ENCODE peak calls at places on chromosomes 1 and 21, in seven cellular contexts. One of them, this sample, is unnamed.

GRCh38 chr1:222301653-222302052 is 246.3 kb downstream of the HHIPL2 start:
- DNase-seq in substantia nigra: no peak
- DNase-seq in left kidney: no peak
- DNase-seq in tibial nerve: no peak
- DNase-seq in GM04503: no peak
- DNase-seq in iPS-NIHi11: no peak
- DNase-seq in frontal cortex: no peak
- DNase-seq in this sample: no peak

GRCh38 chr1:50105430-50105829 is 3.3 kb upstream of the ELAVL4 start:
- DNase-seq in tibial nerve: no peak
- DNase-seq in iPS-NIHi11: peak
- DNase-seq in left kidney: peak
- DNase-seq in frontal cortex: no peak
- DNase-seq in substantia nigra: no peak
- DNase-seq in GM04503: no peak
- DNase-seq in this sample: no peak

GRCh38 chr1:172960454-172961208 is 90.1 kb downstream of the TNFSF18 start:
- DNase-seq in GM04503: no peak
- DNase-seq in iPS-NIHi11: no peak
- DNase-seq in frontal cortex: no peak
- DNase-seq in tibial nerve: no peak
- DNase-seq in left kidney: no peak
- DNase-seq in substantia nigra: no peak
- DNase-seq in this sample: no peak

GRCh38 chr1:6025269-6026094 is 20.2 kb upstream of the KCNAB2 start:
- DNase-seq in iPS-NIHi11: no peak
- DNase-seq in substantia nigra: no peak
- DNase-seq in GM04503: no peak
- DNase-seq in tibial nerve: no peak
- DNase-seq in frontal cortex: no peak
- DNase-seq in left kidney: no peak
- DNase-seq in this sample: no peak

GRCh38 chr1:153619171-153619570 is 3.0 kb upstream of the S100A14 start:
- DNase-seq in substantia nigra: no peak
- DNase-seq in left kidney: no peak
- DNase-seq in frontal cortex: no peak
- DNase-seq in GM04503: no peak
- DNase-seq in iPS-NIHi11: no peak
- DNase-seq in tibial nerve: no peak
- DNase-seq in this sample: no peak

GRCh38 chr1:23784846-23785245 is 6.1 kb upstream of the LYPLA2 start:
- DNase-seq in left kidney: no peak
- DNase-seq in frontal cortex: no peak
- DNase-seq in tibial nerve: no peak
- DNase-seq in substantia nigra: no peak
- DNase-seq in GM04503: no peak
- DNase-seq in iPS-NIHi11: no peak
- DNase-seq in this sample: no peak

GRCh38 chr1:55980574-55980973 is 598.8 kb downstream of the PLPP3 start:
- DNase-seq in iPS-NIHi11: no peak
- DNase-seq in GM04503: no peak
- DNase-seq in tibial nerve: no peak
- DNase-seq in frontal cortex: no peak
- DNase-seq in substantia nigra: no peak
- DNase-seq in left kidney: no peak
- DNase-seq in this sample: no peak

GRCh38 chr1:223712184-223712855 is at the start of gene CAPN2:
- DNase-seq in GM04503: no peak
- DNase-seq in substantia nigra: peak
- DNase-seq in frontal cortex: peak
- DNase-seq in left kidney: peak
- DNase-seq in tibial nerve: peak
- DNase-seq in iPS-NIHi11: peak
- DNase-seq in this sample: no peak

GRCh38 chr1:92951141-92951582 is 10.1 kb downstream of the DIPK1A start:
- DNase-seq in substantia nigra: no peak
- DNase-seq in GM04503: peak
- DNase-seq in left kidney: peak
- DNase-seq in iPS-NIHi11: peak
- DNase-seq in tibial nerve: no peak
- DNase-seq in frontal cortex: no peak
- DNase-seq in this sample: no peak

GRCh38 chr1:166944186-166944967 is 31.0 kb downstream of the ILDR2 start:
- DNase-seq in left kidney: no peak
- DNase-seq in frontal cortex: no peak
- DNase-seq in substantia nigra: no peak
- DNase-seq in tibial nerve: no peak
- DNase-seq in GM04503: no peak
- DNase-seq in iPS-NIHi11: no peak
- DNase-seq in this sample: peak

GRCh38 chr1:25232866-25233784 is 823 bp upstream of the SYF2 start:
- DNase-seq in GM04503: peak
- DNase-seq in tibial nerve: peak
- DNase-seq in frontal cortex: no peak
- DNase-seq in iPS-NIHi11: peak
- DNase-seq in substantia nigra: peak
- DNase-seq in left kidney: peak
- DNase-seq in this sample: peak

GRCh38 chr21:41501919-41502318 is 6.0 kb downstream of the TMPRSS2 start:
- DNase-seq in left kidney: no peak
- DNase-seq in substantia nigra: no peak
- DNase-seq in frontal cortex: no peak
- DNase-seq in iPS-NIHi11: no peak
- DNase-seq in GM04503: no peak
- DNase-seq in tibial nerve: no peak
- DNase-seq in this sample: no peak

GRCh38 chr1:171433451-171433850 is 51.9 kb upstream of the PRRC2C start:
- DNase-seq in GM04503: no peak
- DNase-seq in substantia nigra: no peak
- DNase-seq in iPS-NIHi11: no peak
- DNase-seq in tibial nerve: no peak
- DNase-seq in left kidney: no peak
- DNase-seq in frontal cortex: no peak
- DNase-seq in this sample: peak

GRCh38 chr1:63524166-63524565 is 841 bp downstream of the EFCAB7 start:
- DNase-seq in left kidney: peak
- DNase-seq in iPS-NIHi11: no peak
- DNase-seq in substantia nigra: no peak
- DNase-seq in tibial nerve: no peak
- DNase-seq in frontal cortex: no peak
- DNase-seq in GM04503: no peak
- DNase-seq in this sample: no peak

GRCh38 chr1:201702936-201703335 is 126.0 kb upstream of the IPO9 start:
- DNase-seq in iPS-NIHi11: peak
- DNase-seq in GM04503: no peak
- DNase-seq in frontal cortex: no peak
- DNase-seq in substantia nigra: no peak
- DNase-seq in left kidney: peak
- DNase-seq in tibial nerve: no peak
- DNase-seq in this sample: no peak

GRCh38 chr1:57945045-57945444 is 521.2 kb upstream of the DAB1 start:
- DNase-seq in frontal cortex: no peak
- DNase-seq in tibial nerve: no peak
- DNase-seq in iPS-NIHi11: no peak
- DNase-seq in substantia nigra: no peak
- DNase-seq in GM04503: no peak
- DNase-seq in left kidney: no peak
- DNase-seq in this sample: no peak

GRCh38 chr21:41895643-41896493 is 16.7 kb upstream of the PRDM15 start:
- DNase-seq in tibial nerve: no peak
- DNase-seq in GM04503: no peak
- DNase-seq in substantia nigra: no peak
- DNase-seq in frontal cortex: no peak
- DNase-seq in iPS-NIHi11: peak
- DNase-seq in left kidney: peak
- DNase-seq in this sample: no peak

GRCh38 chr21:32593690-32594089 is 8.4 kb upstream of the TCP10L start:
- DNase-seq in GM04503: no peak
- DNase-seq in tibial nerve: no peak
- DNase-seq in iPS-NIHi11: no peak
- DNase-seq in left kidney: no peak
- DNase-seq in frontal cortex: no peak
- DNase-seq in substantia nigra: no peak
- DNase-seq in this sample: no peak

GRCh38 chr1:30085814-30086770 is 637.3 kb downstream of the MATN1 start:
- DNase-seq in frontal cortex: peak
- DNase-seq in GM04503: no peak
- DNase-seq in iPS-NIHi11: peak
- DNase-seq in left kidney: peak
- DNase-seq in tibial nerve: peak
- DNase-seq in substantia nigra: peak
- DNase-seq in this sample: no peak

GRCh38 chr1:236147068-236147467 is 4.7 kb downstream of the GPR137B start:
- DNase-seq in tibial nerve: peak
- DNase-seq in GM04503: no peak
- DNase-seq in frontal cortex: no peak
- DNase-seq in iPS-NIHi11: no peak
- DNase-seq in left kidney: no peak
- DNase-seq in substantia nigra: peak
- DNase-seq in this sample: no peak

GRCh38 chr21:24369751-24370150 is 1237.5 kb downstream of the MRPL39 start:
- DNase-seq in tibial nerve: no peak
- DNase-seq in substantia nigra: no peak
- DNase-seq in GM04503: no peak
- DNase-seq in left kidney: no peak
- DNase-seq in iPS-NIHi11: no peak
- DNase-seq in frontal cortex: no peak
- DNase-seq in this sample: no peak

GRCh38 chr1:12078938-12079861 is 16.1 kb downstream of the TNFRSF8 start:
- DNase-seq in iPS-NIHi11: peak
- DNase-seq in tibial nerve: peak
- DNase-seq in left kidney: peak
- DNase-seq in frontal cortex: no peak
- DNase-seq in substantia nigra: no peak
- DNase-seq in GM04503: no peak
- DNase-seq in this sample: no peak

GRCh38 chr1:175481126-175482071 is 262.0 kb downstream of the TNR start:
- DNase-seq in tibial nerve: peak
- DNase-seq in GM04503: no peak
- DNase-seq in substantia nigra: no peak
- DNase-seq in left kidney: peak
- DNase-seq in frontal cortex: no peak
- DNase-seq in iPS-NIHi11: peak
- DNase-seq in this sample: no peak

GRCh38 chr1:1574721-1575537 is at the start of gene SSU72:
- DNase-seq in substantia nigra: peak
- DNase-seq in frontal cortex: peak
- DNase-seq in left kidney: peak
- DNase-seq in GM04503: no peak
- DNase-seq in tibial nerve: peak
- DNase-seq in iPS-NIHi11: peak
- DNase-seq in this sample: peak

GRCh38 chr1:204221271-204221670 is 7.5 kb upstream of the GOLT1A start:
- DNase-seq in substantia nigra: no peak
- DNase-seq in tibial nerve: no peak
- DNase-seq in iPS-NIHi11: no peak
- DNase-seq in GM04503: no peak
- DNase-seq in frontal cortex: no peak
- DNase-seq in left kidney: no peak
- DNase-seq in this sample: no peak

GRCh38 chr1:23103001-23103879 is 65.4 kb downstream of the LUZP1 start:
- DNase-seq in substantia nigra: no peak
- DNase-seq in tibial nerve: no peak
- DNase-seq in frontal cortex: no peak
- DNase-seq in GM04503: no peak
- DNase-seq in left kidney: peak
- DNase-seq in iPS-NIHi11: no peak
- DNase-seq in this sample: no peak

GRCh38 chr1:32199717-32200072 is 700 bp upstream of the CCDC28B start:
- DNase-seq in frontal cortex: no peak
- DNase-seq in left kidney: peak
- DNase-seq in substantia nigra: peak
- DNase-seq in iPS-NIHi11: peak
- DNase-seq in tibial nerve: peak
- DNase-seq in GM04503: no peak
- DNase-seq in this sample: no peak

GRCh38 chr1:61636814-61637213 is 88.1 kb downstream of the TM2D1 start:
- DNase-seq in frontal cortex: no peak
- DNase-seq in substantia nigra: no peak
- DNase-seq in tibial nerve: no peak
- DNase-seq in GM04503: no peak
- DNase-seq in iPS-NIHi11: no peak
- DNase-seq in left kidney: no peak
- DNase-seq in this sample: no peak

GRCh38 chr1:119675349-119676343 is 27.6 kb upstream of the ZNF697 start:
- DNase-seq in frontal cortex: peak
- DNase-seq in GM04503: no peak
- DNase-seq in substantia nigra: peak
- DNase-seq in tibial nerve: peak
- DNase-seq in iPS-NIHi11: peak
- DNase-seq in left kidney: peak
- DNase-seq in this sample: peak

This sample was measured in kidney epithelial cell.